ENCODE peak calls at places on chromosomes 4 and X, in five cellular contexts. B is SW480, V is NCI-H1092 treated with DMSO at 0.1 percent for 48 hours, D is occipital lobe, Z is IMR-90. S is an unnamed sample.

GRCh38 chr4:152935138-152935537 is 985 bp upstream of the FHDC1 start:
- DNase-seq in B (peak; percentile 72), V (no peak), D (no peak), Z (no peak), S (peak; percentile 62)

GRCh38 chrX:101602077-101602476 is 15.7 kb downstream of the ARMCX6 start:
- DNase-seq in B (no peak), V (no peak), D (no peak), Z (peak; percentile 62), S (no peak)

GRCh38 chr4:139457318-139457717 is 3.4 kb downstream of the RAB33B start:
- DNase-seq in B (no peak), V (no peak), D (no peak), Z (no peak), S (no peak)

GRCh38 chr4:137700072-137700471 is 167.8 kb upstream of the PCDH18 start:
- DNase-seq in B (no peak), V (no peak), D (no peak), Z (peak; percentile 71), S (no peak)

GRCh38 chr4:125140966-125141495 is 173.7 kb upstream of the FAT4 start:
- DNase-seq in B (no peak), V (no peak), D (no peak), Z (peak; percentile 74), S (no peak)

GRCh38 chrX:110318664-110318968 is 731 bp upstream of the AMMECR1 start:
- DNase-seq in B (no peak), V (no peak), D (no peak), Z (no peak), S (no peak)

GRCh38 chrX:134469481-134469880 is 9.5 kb downstream of the HPRT1 start:
- DNase-seq in B (no peak), V (no peak), D (no peak), Z (peak; percentile 71), S (no peak)

GRCh38 chr4:6942238-6942800 is 32.7 kb downstream of the TBC1D14 start:
- DNase-seq in B (peak; percentile 79), V (no peak), D (no peak), Z (peak; percentile 98), S (peak; percentile 87)

GRCh38 chrX:13473666-13474516 is 95.5 kb upstream of the EGFL6 start:
- DNase-seq in B (no peak), V (no peak), D (peak; percentile 18), Z (peak; percentile 40), S (no peak)

GRCh38 chr4:65046496-65047101 is 623.7 kb downstream of the EPHA5 start:
- DNase-seq in B (no peak), V (no peak), D (no peak), Z (no peak), S (peak; percentile 46)

GRCh38 chrX:7946960-7947359 is 19.7 kb upstream of the PNPLA4 start:
- DNase-seq in B (no peak), V (no peak), D (no peak), Z (no peak), S (no peak)

GRCh38 chr4:112172180-112172579 is 26.9 kb downstream of the FAM241A start:
- DNase-seq in B (no peak), V (no peak), D (no peak), Z (no peak), S (no peak)

GRCh38 chr4:157983300-157983699 is 189.5 kb downstream of the GASK1B start:
- DNase-seq in B (no peak), V (no peak), D (no peak), Z (no peak), S (no peak)

GRCh38 chr4:106034205-106034604 is 138.9 kb downstream of the NPNT start:
- DNase-seq in B (no peak), V (no peak), D (no peak), Z (no peak), S (no peak)

GRCh38 chrX:106606583-106606982 is 5.2 kb upstream of the RADX start:
- DNase-seq in B (no peak), V (no peak), D (no peak), Z (no peak), S (no peak)

GRCh38 chr4:898869-899555 is 33.1 kb downstream of the GAK start:
- DNase-seq in B (no peak), V (no peak), D (no peak), Z (no peak), S (no peak)